ENCODE peak calls at places on chromosomes 11 and 22, in eight cellular contexts. One of them, this sample, is unnamed.

GRCh38 chr11:44634401-44635281 is 69.2 kb downstream of the CD82 start:
- DNase-seq in activated effector memory CD4-positive, alpha-beta T cell treated with Interleukin-2 at 50 U/mL for 16 hours: no peak
- DNase-seq in non-pigmented ciliary epithelial cell: peak; percentile 15
- DNase-seq in OCI-LY7: peak; percentile 24
- DNase-seq in NCI-H1105: peak; percentile 91
- DNase-seq in uterus: peak; percentile 87
- DNase-seq in activated T-cell treated with anti-CD3 and anti-CD28 coated beads, Interleukin-2, amount 50 U/mL, for 72 hours: no peak
- DNase-seq in lower leg skin: peak; percentile 90
- DNase-seq in this sample: no peak

GRCh38 chr11:8213390-8213789 is 44.6 kb upstream of the RIC3 start:
- DNase-seq in NCI-H1105: no peak
- DNase-seq in OCI-LY7: no peak
- DNase-seq in uterus: no peak
- DNase-seq in non-pigmented ciliary epithelial cell: no peak
- DNase-seq in activated effector memory CD4-positive, alpha-beta T cell treated with Interleukin-2 at 50 U/mL for 16 hours: no peak
- DNase-seq in lower leg skin: no peak
- DNase-seq in activated T-cell treated with anti-CD3 and anti-CD28 coated beads, Interleukin-2, amount 50 U/mL, for 72 hours: no peak
- DNase-seq in this sample: no peak

GRCh38 chr11:90705661-90706060 is 482.8 kb upstream of the CHORDC1 start:
- DNase-seq in activated T-cell treated with anti-CD3 and anti-CD28 coated beads, Interleukin-2, amount 50 U/mL, for 72 hours: no peak
- DNase-seq in uterus: no peak
- DNase-seq in activated effector memory CD4-positive, alpha-beta T cell treated with Interleukin-2 at 50 U/mL for 16 hours: no peak
- DNase-seq in OCI-LY7: no peak
- DNase-seq in NCI-H1105: no peak
- DNase-seq in lower leg skin: no peak
- DNase-seq in non-pigmented ciliary epithelial cell: no peak
- DNase-seq in this sample: no peak

GRCh38 chr11:12995211-12995610 is 13.9 kb upstream of the RASSF10 start:
- DNase-seq in non-pigmented ciliary epithelial cell: no peak
- DNase-seq in OCI-LY7: no peak
- DNase-seq in NCI-H1105: no peak
- DNase-seq in lower leg skin: no peak
- DNase-seq in uterus: no peak
- DNase-seq in activated effector memory CD4-positive, alpha-beta T cell treated with Interleukin-2 at 50 U/mL for 16 hours: no peak
- DNase-seq in activated T-cell treated with anti-CD3 and anti-CD28 coated beads, Interleukin-2, amount 50 U/mL, for 72 hours: no peak
- DNase-seq in this sample: no peak

GRCh38 chr11:93474122-93474521 is 69.1 kb downstream of the SMCO4 start:
- DNase-seq in activated effector memory CD4-positive, alpha-beta T cell treated with Interleukin-2 at 50 U/mL for 16 hours: no peak
- DNase-seq in uterus: no peak
- DNase-seq in non-pigmented ciliary epithelial cell: no peak
- DNase-seq in OCI-LY7: no peak
- DNase-seq in activated T-cell treated with anti-CD3 and anti-CD28 coated beads, Interleukin-2, amount 50 U/mL, for 72 hours: no peak
- DNase-seq in NCI-H1105: no peak
- DNase-seq in lower leg skin: no peak
- DNase-seq in this sample: no peak

GRCh38 chr11:19574916-19575315 is 137.7 kb upstream of the NAV2 start:
- DNase-seq in lower leg skin: peak; percentile 63
- DNase-seq in non-pigmented ciliary epithelial cell: no peak
- DNase-seq in NCI-H1105: no peak
- DNase-seq in activated T-cell treated with anti-CD3 and anti-CD28 coated beads, Interleukin-2, amount 50 U/mL, for 72 hours: no peak
- DNase-seq in OCI-LY7: no peak
- DNase-seq in activated effector memory CD4-positive, alpha-beta T cell treated with Interleukin-2 at 50 U/mL for 16 hours: no peak
- DNase-seq in uterus: no peak
- DNase-seq in this sample: no peak

GRCh38 chr11:56885182-56885581 is 103.5 kb upstream of the OR5AK2 start:
- DNase-seq in activated T-cell treated with anti-CD3 and anti-CD28 coated beads, Interleukin-2, amount 50 U/mL, for 72 hours: no peak
- DNase-seq in lower leg skin: no peak
- DNase-seq in uterus: no peak
- DNase-seq in NCI-H1105: no peak
- DNase-seq in activated effector memory CD4-positive, alpha-beta T cell treated with Interleukin-2 at 50 U/mL for 16 hours: no peak
- DNase-seq in non-pigmented ciliary epithelial cell: no peak
- DNase-seq in OCI-LY7: no peak
- DNase-seq in this sample: peak; percentile 68

GRCh38 chr22:41382098-41382578 is 396 bp downstream of the TEF start:
- DNase-seq in non-pigmented ciliary epithelial cell: no peak
- DNase-seq in lower leg skin: peak; percentile 96
- DNase-seq in activated T-cell treated with anti-CD3 and anti-CD28 coated beads, Interleukin-2, amount 50 U/mL, for 72 hours: peak; percentile 68
- DNase-seq in NCI-H1105: peak; percentile 69
- DNase-seq in activated effector memory CD4-positive, alpha-beta T cell treated with Interleukin-2 at 50 U/mL for 16 hours: peak; percentile 58
- DNase-seq in uterus: peak; percentile 83
- DNase-seq in OCI-LY7: peak; percentile 75
- DNase-seq in this sample: peak; percentile 48

GRCh38 chr11:96054870-96055705 is 131.2 kb upstream of the MTMR2 start:
- DNase-seq in uterus: no peak
- DNase-seq in NCI-H1105: peak; percentile 20
- DNase-seq in activated T-cell treated with anti-CD3 and anti-CD28 coated beads, Interleukin-2, amount 50 U/mL, for 72 hours: no peak
- DNase-seq in activated effector memory CD4-positive, alpha-beta T cell treated with Interleukin-2 at 50 U/mL for 16 hours: no peak
- DNase-seq in non-pigmented ciliary epithelial cell: no peak
- DNase-seq in OCI-LY7: peak; percentile 54
- DNase-seq in lower leg skin: no peak
- DNase-seq in this sample: peak; percentile 62

GRCh38 chr11:15754221-15754620 is 602.1 kb downstream of the SOX6 start:
- DNase-seq in activated T-cell treated with anti-CD3 and anti-CD28 coated beads, Interleukin-2, amount 50 U/mL, for 72 hours: no peak
- DNase-seq in NCI-H1105: no peak
- DNase-seq in activated effector memory CD4-positive, alpha-beta T cell treated with Interleukin-2 at 50 U/mL for 16 hours: no peak
- DNase-seq in OCI-LY7: no peak
- DNase-seq in lower leg skin: no peak
- DNase-seq in non-pigmented ciliary epithelial cell: no peak
- DNase-seq in uterus: no peak
- DNase-seq in this sample: no peak

GRCh38 chr11:68968306-68969255 is 12.2 kb downstream of the MRGPRD start:
- DNase-seq in activated T-cell treated with anti-CD3 and anti-CD28 coated beads, Interleukin-2, amount 50 U/mL, for 72 hours: no peak
- DNase-seq in uterus: peak; percentile 29
- DNase-seq in NCI-H1105: no peak
- DNase-seq in lower leg skin: peak; percentile 70
- DNase-seq in OCI-LY7: no peak
- DNase-seq in non-pigmented ciliary epithelial cell: no peak
- DNase-seq in activated effector memory CD4-positive, alpha-beta T cell treated with Interleukin-2 at 50 U/mL for 16 hours: no peak
- DNase-seq in this sample: no peak

GRCh38 chr22:28111501-28111900 is 192.4 kb upstream of the PITPNB start:
- DNase-seq in activated effector memory CD4-positive, alpha-beta T cell treated with Interleukin-2 at 50 U/mL for 16 hours: no peak
- DNase-seq in lower leg skin: no peak
- DNase-seq in OCI-LY7: no peak
- DNase-seq in NCI-H1105: no peak
- DNase-seq in non-pigmented ciliary epithelial cell: no peak
- DNase-seq in activated T-cell treated with anti-CD3 and anti-CD28 coated beads, Interleukin-2, amount 50 U/mL, for 72 hours: no peak
- DNase-seq in uterus: no peak
- DNase-seq in this sample: no peak

GRCh38 chr22:44988671-44989070 is 21.1 kb downstream of the PHF21B start:
- DNase-seq in non-pigmented ciliary epithelial cell: no peak
- DNase-seq in lower leg skin: no peak
- DNase-seq in uterus: no peak
- DNase-seq in OCI-LY7: no peak
- DNase-seq in activated effector memory CD4-positive, alpha-beta T cell treated with Interleukin-2 at 50 U/mL for 16 hours: no peak
- DNase-seq in activated T-cell treated with anti-CD3 and anti-CD28 coated beads, Interleukin-2, amount 50 U/mL, for 72 hours: no peak
- DNase-seq in NCI-H1105: no peak
- DNase-seq in this sample: no peak

GRCh38 chr11:78414321-78415051 is 3.1 kb downstream of the GAB2 start:
- DNase-seq in lower leg skin: no peak
- DNase-seq in activated T-cell treated with anti-CD3 and anti-CD28 coated beads, Interleukin-2, amount 50 U/mL, for 72 hours: no peak
- DNase-seq in non-pigmented ciliary epithelial cell: no peak
- DNase-seq in NCI-H1105: no peak
- DNase-seq in OCI-LY7: peak; percentile 42
- DNase-seq in uterus: no peak
- DNase-seq in activated effector memory CD4-positive, alpha-beta T cell treated with Interleukin-2 at 50 U/mL for 16 hours: no peak
- DNase-seq in this sample: peak; percentile 47

GRCh38 chr22:49297871-49298721 is 529.6 kb downstream of the BRD1 start:
- DNase-seq in lower leg skin: peak; percentile 74
- DNase-seq in uterus: no peak
- DNase-seq in OCI-LY7: no peak
- DNase-seq in activated effector memory CD4-positive, alpha-beta T cell treated with Interleukin-2 at 50 U/mL for 16 hours: no peak
- DNase-seq in activated T-cell treated with anti-CD3 and anti-CD28 coated beads, Interleukin-2, amount 50 U/mL, for 72 hours: no peak
- DNase-seq in non-pigmented ciliary epithelial cell: no peak
- DNase-seq in NCI-H1105: no peak
- DNase-seq in this sample: no peak

GRCh38 chr11:131866535-131867400 is 496.4 kb downstream of the NTM start:
- DNase-seq in OCI-LY7: no peak
- DNase-seq in activated effector memory CD4-positive, alpha-beta T cell treated with Interleukin-2 at 50 U/mL for 16 hours: no peak
- DNase-seq in lower leg skin: no peak
- DNase-seq in NCI-H1105: no peak
- DNase-seq in activated T-cell treated with anti-CD3 and anti-CD28 coated beads, Interleukin-2, amount 50 U/mL, for 72 hours: no peak
- DNase-seq in non-pigmented ciliary epithelial cell: no peak
- DNase-seq in uterus: no peak
- DNase-seq in this sample: no peak

GRCh38 chr11:12175694-12176241 is 65.4 kb downstream of the MICAL2 start:
- DNase-seq in NCI-H1105: no peak
- DNase-seq in non-pigmented ciliary epithelial cell: no peak
- DNase-seq in lower leg skin: peak; percentile 77
- DNase-seq in activated effector memory CD4-positive, alpha-beta T cell treated with Interleukin-2 at 50 U/mL for 16 hours: no peak
- DNase-seq in activated T-cell treated with anti-CD3 and anti-CD28 coated beads, Interleukin-2, amount 50 U/mL, for 72 hours: peak; percentile 53
- DNase-seq in uterus: no peak
- DNase-seq in OCI-LY7: no peak
- DNase-seq in this sample: no peak

GRCh38 chr11:117673561-117673960 is 123.5 kb downstream of the DSCAML1 start:
- DNase-seq in lower leg skin: no peak
- DNase-seq in uterus: no peak
- DNase-seq in NCI-H1105: no peak
- DNase-seq in OCI-LY7: no peak
- DNase-seq in non-pigmented ciliary epithelial cell: no peak
- DNase-seq in activated T-cell treated with anti-CD3 and anti-CD28 coated beads, Interleukin-2, amount 50 U/mL, for 72 hours: no peak
- DNase-seq in activated effector memory CD4-positive, alpha-beta T cell treated with Interleukin-2 at 50 U/mL for 16 hours: no peak
- DNase-seq in this sample: no peak

GRCh38 chr11:30406978-30407762 is 84.3 kb downstream of the ARL14EP start:
- DNase-seq in NCI-H1105: no peak
- DNase-seq in lower leg skin: no peak
- DNase-seq in non-pigmented ciliary epithelial cell: no peak
- DNase-seq in activated T-cell treated with anti-CD3 and anti-CD28 coated beads, Interleukin-2, amount 50 U/mL, for 72 hours: no peak
- DNase-seq in activated effector memory CD4-positive, alpha-beta T cell treated with Interleukin-2 at 50 U/mL for 16 hours: no peak
- DNase-seq in uterus: no peak
- DNase-seq in OCI-LY7: no peak
- DNase-seq in this sample: no peak

GRCh38 chr11:104771782-104772181 is 126.5 kb downstream of the CASP12 start:
- DNase-seq in activated effector memory CD4-positive, alpha-beta T cell treated with Interleukin-2 at 50 U/mL for 16 hours: no peak
- DNase-seq in non-pigmented ciliary epithelial cell: no peak
- DNase-seq in OCI-LY7: no peak
- DNase-seq in uterus: no peak
- DNase-seq in NCI-H1105: no peak
- DNase-seq in lower leg skin: no peak
- DNase-seq in activated T-cell treated with anti-CD3 and anti-CD28 coated beads, Interleukin-2, amount 50 U/mL, for 72 hours: no peak
- DNase-seq in this sample: no peak

GRCh38 chr22:34833982-34834510 is 231.9 kb upstream of the ISX start:
- DNase-seq in NCI-H1105: no peak
- DNase-seq in non-pigmented ciliary epithelial cell: no peak
- DNase-seq in OCI-LY7: no peak
- DNase-seq in activated T-cell treated with anti-CD3 and anti-CD28 coated beads, Interleukin-2, amount 50 U/mL, for 72 hours: no peak
- DNase-seq in uterus: no peak
- DNase-seq in lower leg skin: no peak
- DNase-seq in activated effector memory CD4-positive, alpha-beta T cell treated with Interleukin-2 at 50 U/mL for 16 hours: no peak
- DNase-seq in this sample: no peak

GRCh38 chr11:5237384-5237783 is 3.1 kb upstream of the HBD start:
- DNase-seq in activated T-cell treated with anti-CD3 and anti-CD28 coated beads, Interleukin-2, amount 50 U/mL, for 72 hours: no peak
- DNase-seq in NCI-H1105: no peak
- DNase-seq in non-pigmented ciliary epithelial cell: no peak
- DNase-seq in activated effector memory CD4-positive, alpha-beta T cell treated with Interleukin-2 at 50 U/mL for 16 hours: no peak
- DNase-seq in lower leg skin: no peak
- DNase-seq in uterus: no peak
- DNase-seq in OCI-LY7: no peak
- DNase-seq in this sample: no peak

GRCh38 chr22:47623056-47623739 is 860.7 kb downstream of the TBC1D22A start:
- DNase-seq in activated effector memory CD4-positive, alpha-beta T cell treated with Interleukin-2 at 50 U/mL for 16 hours: no peak
- DNase-seq in uterus: no peak
- DNase-seq in NCI-H1105: no peak
- DNase-seq in activated T-cell treated with anti-CD3 and anti-CD28 coated beads, Interleukin-2, amount 50 U/mL, for 72 hours: no peak
- DNase-seq in OCI-LY7: no peak
- DNase-seq in non-pigmented ciliary epithelial cell: no peak
- DNase-seq in lower leg skin: peak; percentile 32
- DNase-seq in this sample: no peak

GRCh38 chr11:773830-774229 is 3.5 kb downstream of the GATD1 start:
- DNase-seq in lower leg skin: no peak
- DNase-seq in activated T-cell treated with anti-CD3 and anti-CD28 coated beads, Interleukin-2, amount 50 U/mL, for 72 hours: no peak
- DNase-seq in OCI-LY7: no peak
- DNase-seq in NCI-H1105: no peak
- DNase-seq in activated effector memory CD4-positive, alpha-beta T cell treated with Interleukin-2 at 50 U/mL for 16 hours: no peak
- DNase-seq in uterus: no peak
- DNase-seq in non-pigmented ciliary epithelial cell: no peak
- DNase-seq in this sample: no peak

GRCh38 chr11:96520939-96521338 is 131.1 kb downstream of the JRKL start:
- DNase-seq in NCI-H1105: no peak
- DNase-seq in uterus: no peak
- DNase-seq in activated effector memory CD4-positive, alpha-beta T cell treated with Interleukin-2 at 50 U/mL for 16 hours: no peak
- DNase-seq in OCI-LY7: no peak
- DNase-seq in non-pigmented ciliary epithelial cell: no peak
- DNase-seq in lower leg skin: no peak
- DNase-seq in activated T-cell treated with anti-CD3 and anti-CD28 coated beads, Interleukin-2, amount 50 U/mL, for 72 hours: no peak
- DNase-seq in this sample: no peak

GRCh38 chr22:24683671-24684070 is 80.7 kb downstream of the GGT1 start:
- DNase-seq in activated T-cell treated with anti-CD3 and anti-CD28 coated beads, Interleukin-2, amount 50 U/mL, for 72 hours: no peak
- DNase-seq in non-pigmented ciliary epithelial cell: peak; percentile 49
- DNase-seq in OCI-LY7: no peak
- DNase-seq in lower leg skin: no peak
- DNase-seq in NCI-H1105: no peak
- DNase-seq in uterus: no peak
- DNase-seq in activated effector memory CD4-positive, alpha-beta T cell treated with Interleukin-2 at 50 U/mL for 16 hours: no peak
- DNase-seq in this sample: peak; percentile 74

GRCh38 chr22:29370556-29370955 is 17.8 kb downstream of the AP1B1 start:
- DNase-seq in NCI-H1105: no peak
- DNase-seq in activated effector memory CD4-positive, alpha-beta T cell treated with Interleukin-2 at 50 U/mL for 16 hours: no peak
- DNase-seq in non-pigmented ciliary epithelial cell: no peak
- DNase-seq in OCI-LY7: peak; percentile 95
- DNase-seq in activated T-cell treated with anti-CD3 and anti-CD28 coated beads, Interleukin-2, amount 50 U/mL, for 72 hours: no peak
- DNase-seq in lower leg skin: no peak
- DNase-seq in uterus: no peak
- DNase-seq in this sample: no peak

GRCh38 chr11:75777461-75778110 is 9.0 kb downstream of the DGAT2 start:
- DNase-seq in uterus: no peak
- DNase-seq in lower leg skin: no peak
- DNase-seq in NCI-H1105: no peak
- DNase-seq in OCI-LY7: no peak
- DNase-seq in activated T-cell treated with anti-CD3 and anti-CD28 coated beads, Interleukin-2, amount 50 U/mL, for 72 hours: no peak
- DNase-seq in activated effector memory CD4-positive, alpha-beta T cell treated with Interleukin-2 at 50 U/mL for 16 hours: no peak
- DNase-seq in non-pigmented ciliary epithelial cell: no peak
- DNase-seq in this sample: no peak

This sample was measured in small intestine.